ENCODE peak calls at places on chromosomes 4 and X, in seven cellular contexts. One of them, this sample, is unnamed.

GRCh38 chrX:15946783-15947550 is 92.4 kb upstream of the AP1S2 start:
- DNase-seq in GM20000: no peak
- DNase-seq in mesothelial cell of epicardium: no peak
- DNase-seq in astrocyte of the spinal cord: peak; percentile 84
- DNase-seq in coronary artery: no peak
- DNase-seq in cardiac muscle cell: peak; percentile 75
- DNase-seq in AG09319: peak; percentile 41
- DNase-seq in this sample: no peak

GRCh38 chr4:94897023-94897422 is 139.3 kb downstream of the BMPR1B start:
- DNase-seq in mesothelial cell of epicardium: no peak
- DNase-seq in GM20000: no peak
- DNase-seq in coronary artery: no peak
- DNase-seq in cardiac muscle cell: peak; percentile 7
- DNase-seq in astrocyte of the spinal cord: no peak
- DNase-seq in AG09319: no peak
- DNase-seq in this sample: no peak

GRCh38 chr4:145719752-145720624 is 40.0 kb downstream of the C4orf51 start:
- DNase-seq in astrocyte of the spinal cord: no peak
- DNase-seq in GM20000: peak; percentile 61
- DNase-seq in cardiac muscle cell: no peak
- DNase-seq in mesothelial cell of epicardium: no peak
- DNase-seq in AG09319: no peak
- DNase-seq in coronary artery: no peak
- DNase-seq in this sample: peak; percentile 32

GRCh38 chrX:13000311-13000811 is 25.5 kb downstream of the TMSB4X start:
- DNase-seq in mesothelial cell of epicardium: no peak
- DNase-seq in coronary artery: no peak
- DNase-seq in GM20000: no peak
- DNase-seq in cardiac muscle cell: no peak
- DNase-seq in astrocyte of the spinal cord: no peak
- DNase-seq in AG09319: no peak
- DNase-seq in this sample: peak; percentile 77

GRCh38 chr4:5474756-5475155 is 233.6 kb downstream of the EVC2 start:
- DNase-seq in coronary artery: peak; percentile 28
- DNase-seq in AG09319: no peak
- DNase-seq in cardiac muscle cell: peak; percentile 38
- DNase-seq in GM20000: no peak
- DNase-seq in mesothelial cell of epicardium: no peak
- DNase-seq in astrocyte of the spinal cord: peak; percentile 5
- DNase-seq in this sample: no peak

GRCh38 chr4:57404463-57404862 is 294.3 kb upstream of the IGFBP7 start:
- DNase-seq in AG09319: no peak
- DNase-seq in cardiac muscle cell: no peak
- DNase-seq in coronary artery: no peak
- DNase-seq in mesothelial cell of epicardium: no peak
- DNase-seq in astrocyte of the spinal cord: no peak
- DNase-seq in GM20000: no peak
- DNase-seq in this sample: no peak

GRCh38 chrX:45903781-45904201 is 641.4 kb downstream of the ZNF674 start:
- DNase-seq in mesothelial cell of epicardium: no peak
- DNase-seq in cardiac muscle cell: no peak
- DNase-seq in astrocyte of the spinal cord: no peak
- DNase-seq in AG09319: no peak
- DNase-seq in coronary artery: no peak
- DNase-seq in GM20000: no peak
- DNase-seq in this sample: no peak

GRCh38 chrX:267771-268261 is 13.4 kb upstream of the PLCXD1 start:
- DNase-seq in AG09319: no peak
- DNase-seq in mesothelial cell of epicardium: peak; percentile 37
- DNase-seq in GM20000: no peak
- DNase-seq in cardiac muscle cell: no peak
- DNase-seq in coronary artery: peak; percentile 54
- DNase-seq in astrocyte of the spinal cord: no peak
- DNase-seq in this sample: no peak

GRCh38 chr4:48133668-48134444 is at the start of gene TXK:
- DNase-seq in mesothelial cell of epicardium: no peak
- DNase-seq in coronary artery: no peak
- DNase-seq in cardiac muscle cell: peak; percentile 27
- DNase-seq in astrocyte of the spinal cord: peak; percentile 53
- DNase-seq in AG09319: no peak
- DNase-seq in GM20000: no peak
- DNase-seq in this sample: no peak

GRCh38 chr4:1463088-1463926 is 57.1 kb upstream of the NKX1-1 start:
- DNase-seq in mesothelial cell of epicardium: no peak
- DNase-seq in GM20000: no peak
- DNase-seq in astrocyte of the spinal cord: no peak
- DNase-seq in cardiac muscle cell: peak; percentile 61
- DNase-seq in AG09319: no peak
- DNase-seq in coronary artery: peak; percentile 69
- DNase-seq in this sample: no peak

GRCh38 chrX:151391722-151392121 is 5.3 kb upstream of the VMA21 start:
- DNase-seq in coronary artery: no peak
- DNase-seq in astrocyte of the spinal cord: no peak
- DNase-seq in mesothelial cell of epicardium: no peak
- DNase-seq in AG09319: no peak
- DNase-seq in GM20000: no peak
- DNase-seq in cardiac muscle cell: no peak
- DNase-seq in this sample: no peak

GRCh38 chr4:18882468-18882867 is 860.9 kb upstream of the LCORL start:
- DNase-seq in GM20000: no peak
- DNase-seq in coronary artery: no peak
- DNase-seq in cardiac muscle cell: peak; percentile 65
- DNase-seq in astrocyte of the spinal cord: peak; percentile 74
- DNase-seq in AG09319: no peak
- DNase-seq in mesothelial cell of epicardium: no peak
- DNase-seq in this sample: no peak

GRCh38 chrX:46791927-46792825 is 33.3 kb upstream of the SLC9A7 start:
- DNase-seq in AG09319: peak; percentile 54
- DNase-seq in GM20000: peak; percentile 14
- DNase-seq in astrocyte of the spinal cord: peak; percentile 92
- DNase-seq in coronary artery: no peak
- DNase-seq in mesothelial cell of epicardium: no peak
- DNase-seq in cardiac muscle cell: peak; percentile 88
- DNase-seq in this sample: peak; percentile 55

GRCh38 chr4:5705672-5706310 is 2.6 kb downstream of the EVC2 start:
- DNase-seq in cardiac muscle cell: peak; percentile 69
- DNase-seq in GM20000: no peak
- DNase-seq in astrocyte of the spinal cord: no peak
- DNase-seq in coronary artery: no peak
- DNase-seq in mesothelial cell of epicardium: no peak
- DNase-seq in AG09319: no peak
- DNase-seq in this sample: no peak

GRCh38 chr4:67104145-67104544 is 441.2 kb downstream of the CENPC start:
- DNase-seq in cardiac muscle cell: no peak
- DNase-seq in coronary artery: no peak
- DNase-seq in AG09319: no peak
- DNase-seq in astrocyte of the spinal cord: no peak
- DNase-seq in mesothelial cell of epicardium: no peak
- DNase-seq in GM20000: no peak
- DNase-seq in this sample: no peak

GRCh38 chr4:67101612-67102011 is 443.7 kb downstream of the CENPC start:
- DNase-seq in GM20000: no peak
- DNase-seq in astrocyte of the spinal cord: no peak
- DNase-seq in mesothelial cell of epicardium: no peak
- DNase-seq in coronary artery: no peak
- DNase-seq in AG09319: no peak
- DNase-seq in cardiac muscle cell: no peak
- DNase-seq in this sample: no peak

GRCh38 chr4:67106846-67107467 is 438.3 kb downstream of the CENPC start:
- DNase-seq in mesothelial cell of epicardium: no peak
- DNase-seq in coronary artery: no peak
- DNase-seq in AG09319: no peak
- DNase-seq in cardiac muscle cell: no peak
- DNase-seq in astrocyte of the spinal cord: no peak
- DNase-seq in GM20000: no peak
- DNase-seq in this sample: no peak

DNA sequence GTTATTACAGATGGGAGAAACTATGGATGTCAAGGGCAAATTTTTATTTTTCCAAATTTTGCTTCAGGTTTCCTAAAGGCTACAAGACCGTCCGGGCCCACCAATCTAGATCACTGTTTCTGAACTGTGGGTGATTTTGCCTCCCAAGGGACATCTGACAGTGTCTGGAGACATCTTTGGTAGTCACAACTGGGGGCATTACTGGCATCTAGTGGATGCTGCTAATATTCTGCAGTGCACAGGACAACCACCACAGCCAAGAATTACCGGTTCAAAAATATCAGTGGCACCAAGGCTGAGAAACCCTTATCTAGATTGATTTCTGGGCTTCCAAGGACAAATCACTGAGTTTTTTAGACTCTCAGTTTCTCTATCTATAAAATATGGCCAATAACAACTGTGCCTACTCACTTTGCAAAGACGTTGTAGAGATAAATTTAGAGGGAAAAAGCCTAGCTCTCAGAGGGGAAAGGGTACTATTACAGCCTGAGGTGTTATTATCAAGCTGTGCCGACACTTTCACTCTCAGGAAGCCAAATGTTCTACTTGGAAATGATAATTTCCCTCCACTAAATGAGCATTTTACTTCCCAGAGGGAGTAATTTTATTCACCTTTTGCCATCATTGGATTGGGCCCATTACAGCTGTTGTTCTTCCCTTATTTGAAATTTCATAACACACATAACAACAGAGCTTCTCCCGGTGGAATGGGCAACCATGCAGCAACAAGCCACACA is 442.1 kb downstream of the CENPC start:
- DNase-seq in coronary artery: no peak
- DNase-seq in cardiac muscle cell: no peak
- DNase-seq in astrocyte of the spinal cord: no peak
- DNase-seq in GM20000: no peak
- DNase-seq in AG09319: no peak
- DNase-seq in mesothelial cell of epicardium: no peak
- DNase-seq in this sample: no peak
- TF ChIP-seq CTCF in coronary artery: no peak
- TF ChIP-seq CTCF in cardiac muscle cell: no peak
- TF ChIP-seq CTCF in astrocyte of the spinal cord: no peak
- TF ChIP-seq CTCF in GM20000: no peak
- TF ChIP-seq CTCF in AG09319: no peak
- TF ChIP-seq CTCF in mesothelial cell of epicardium: no peak
- TF ChIP-seq CTCF in this sample: no peak

GRCh38 chr4:103092245-103092644 is 7.4 kb downstream of the BDH2 start:
- DNase-seq in coronary artery: no peak
- DNase-seq in cardiac muscle cell: no peak
- DNase-seq in GM20000: no peak
- DNase-seq in mesothelial cell of epicardium: no peak
- DNase-seq in AG09319: no peak
- DNase-seq in astrocyte of the spinal cord: no peak
- DNase-seq in this sample: no peak

GRCh38 chr4:103097112-103097511 is 2.5 kb downstream of the BDH2 start:
- DNase-seq in astrocyte of the spinal cord: no peak
- DNase-seq in mesothelial cell of epicardium: no peak
- DNase-seq in GM20000: no peak
- DNase-seq in cardiac muscle cell: no peak
- DNase-seq in AG09319: no peak
- DNase-seq in coronary artery: no peak
- DNase-seq in this sample: no peak

GRCh38 chr4:103086565-103086964 is 10.0 kb upstream of the SLC9B2 start:
- DNase-seq in AG09319: no peak
- DNase-seq in astrocyte of the spinal cord: no peak
- DNase-seq in coronary artery: no peak
- DNase-seq in GM20000: no peak
- DNase-seq in cardiac muscle cell: no peak
- DNase-seq in mesothelial cell of epicardium: no peak
- DNase-seq in this sample: no peak

GRCh38 chr4:103095080-103095479 is 4.6 kb downstream of the BDH2 start:
- DNase-seq in AG09319: no peak
- DNase-seq in mesothelial cell of epicardium: no peak
- DNase-seq in coronary artery: no peak
- DNase-seq in GM20000: no peak
- DNase-seq in cardiac muscle cell: no peak
- DNase-seq in astrocyte of the spinal cord: no peak
- DNase-seq in this sample: no peak

GRCh38 chr4:103091601-103092223 is 7.9 kb downstream of the BDH2 start:
- DNase-seq in GM20000: peak; percentile 46
- DNase-seq in cardiac muscle cell: peak; percentile 74
- DNase-seq in astrocyte of the spinal cord: peak; percentile 78
- DNase-seq in mesothelial cell of epicardium: no peak
- DNase-seq in AG09319: peak; percentile 45
- DNase-seq in coronary artery: no peak
- DNase-seq in this sample: peak; percentile 48
- TF ChIP-seq CTCF in GM20000: peak; percentile 43
- TF ChIP-seq CTCF in cardiac muscle cell: peak; percentile 43
- TF ChIP-seq CTCF in astrocyte of the spinal cord: peak; percentile 55
- TF ChIP-seq CTCF in mesothelial cell of epicardium: peak; percentile 40
- TF ChIP-seq CTCF in AG09319: peak; percentile 58
- TF ChIP-seq CTCF in coronary artery: no peak
- TF ChIP-seq CTCF in this sample: peak; percentile 66

GRCh38 chrX:129653181-129653984 is 1.4 kb downstream of the APLN start:
- DNase-seq in coronary artery: peak; percentile 29
- DNase-seq in mesothelial cell of epicardium: no peak
- DNase-seq in astrocyte of the spinal cord: no peak
- DNase-seq in GM20000: no peak
- DNase-seq in AG09319: no peak
- DNase-seq in cardiac muscle cell: no peak
- DNase-seq in this sample: no peak

GRCh38 chrX:129654652-129655546 is at the start of gene APLN:
- DNase-seq in mesothelial cell of epicardium: no peak
- DNase-seq in GM20000: peak; percentile 33
- DNase-seq in cardiac muscle cell: peak; percentile 73
- DNase-seq in coronary artery: peak; percentile 69
- DNase-seq in AG09319: no peak
- DNase-seq in astrocyte of the spinal cord: peak; percentile 43
- DNase-seq in this sample: no peak

GRCh38 chrX:129658429-129658828 is 3.7 kb upstream of the APLN start:
- DNase-seq in GM20000: no peak
- DNase-seq in cardiac muscle cell: no peak
- DNase-seq in coronary artery: peak; percentile 17
- DNase-seq in astrocyte of the spinal cord: no peak
- DNase-seq in mesothelial cell of epicardium: no peak
- DNase-seq in AG09319: no peak
- DNase-seq in this sample: no peak

GRCh38 chrX:129653985-129654651 is 638 bp downstream of the APLN start:
- DNase-seq in cardiac muscle cell: no peak
- DNase-seq in coronary artery: peak; percentile 67
- DNase-seq in GM20000: peak; percentile 36
- DNase-seq in AG09319: no peak
- DNase-seq in mesothelial cell of epicardium: no peak
- DNase-seq in astrocyte of the spinal cord: no peak
- DNase-seq in this sample: no peak

GRCh38 chrX:129655547-129656248 is 942 bp upstream of the APLN start:
- DNase-seq in astrocyte of the spinal cord: no peak
- DNase-seq in AG09319: no peak
- DNase-seq in coronary artery: peak; percentile 31
- DNase-seq in cardiac muscle cell: no peak
- DNase-seq in mesothelial cell of epicardium: no peak
- DNase-seq in GM20000: peak; percentile 31
- DNase-seq in this sample: no peak
- TF ChIP-seq CTCF in astrocyte of the spinal cord: no peak
- TF ChIP-seq CTCF in AG09319: no peak
- TF ChIP-seq CTCF in coronary artery: no peak
- TF ChIP-seq CTCF in cardiac muscle cell: no peak
- TF ChIP-seq CTCF in mesothelial cell of epicardium: no peak
- TF ChIP-seq CTCF in GM20000: no peak
- TF ChIP-seq CTCF in this sample: peak; percentile 16

GRCh38 chr4:83996254-83996653 is 460.3 kb downstream of the GPAT3 start:
- DNase-seq in mesothelial cell of epicardium: no peak
- DNase-seq in cardiac muscle cell: no peak
- DNase-seq in AG09319: no peak
- DNase-seq in coronary artery: no peak
- DNase-seq in GM20000: no peak
- DNase-seq in astrocyte of the spinal cord: no peak
- DNase-seq in this sample: no peak

GRCh38 chr4:83989835-83990234 is 453.9 kb downstream of the GPAT3 start:
- DNase-seq in mesothelial cell of epicardium: no peak
- DNase-seq in AG09319: no peak
- DNase-seq in cardiac muscle cell: no peak
- DNase-seq in GM20000: no peak
- DNase-seq in coronary artery: no peak
- DNase-seq in astrocyte of the spinal cord: no peak
- DNase-seq in this sample: no peak

GRCh38 chr4:83993774-83994173 is 457.9 kb downstream of the GPAT3 start:
- DNase-seq in mesothelial cell of epicardium: no peak
- DNase-seq in AG09319: no peak
- DNase-seq in GM20000: no peak
- DNase-seq in coronary artery: no peak
- DNase-seq in astrocyte of the spinal cord: no peak
- DNase-seq in cardiac muscle cell: no peak
- DNase-seq in this sample: no peak
- TF ChIP-seq CTCF in mesothelial cell of epicardium: no peak
- TF ChIP-seq CTCF in AG09319: peak; percentile 16
- TF ChIP-seq CTCF in GM20000: peak; percentile 14
- TF ChIP-seq CTCF in coronary artery: no peak
- TF ChIP-seq CTCF in astrocyte of the spinal cord: peak; percentile 9
- TF ChIP-seq CTCF in cardiac muscle cell: no peak
- TF ChIP-seq CTCF in this sample: peak; percentile 44